ENCODE peak calls at places on chromosomes 11 and 22, in nine cellular contexts. N is H1, S is GM23248, L is GM23338, I is HCT116, H is PC-3, F is neural progenitor cell, V is keratinocyte, M is fibroblast of lung. B is an unnamed sample.
A peak's percentile ranks its signal among the peaks of the same experiment; 100 is the strongest.

GRCh38 chr11:1260023-1260501 is 37.2 kb downstream of the MUC5B start:
- DNase-seq in N (no peak), S (peak; percentile 60), L (peak; percentile 28), I (peak; percentile 42), H (peak; percentile 48), F (no peak), V (no peak), M (no peak), B (no peak)

GRCh38 chr22:23781533-23781932 is 5.2 kb upstream of the SMARCB1 start:
- DNase-seq in N (no peak), S (peak; percentile 94), L (no peak), I (no peak), H (peak; percentile 64), F (no peak), V (peak; percentile 70), M (peak; percentile 52), B (peak; percentile 83)

GRCh38 chr11:121892131-121892681 is 223.8 kb downstream of the BLID start:
- DNase-seq in N (no peak), S (peak; percentile 90), L (peak; percentile 61), I (no peak), H (peak; percentile 42), F (peak; percentile 3), V (peak; percentile 55), M (peak; percentile 81), B (peak; percentile 51)

GRCh38 chr11:106156290-106156937 is 79.0 kb downstream of the AASDHPPT start:
- DNase-seq in N (no peak), S (peak; percentile 82), L (peak; percentile 72), I (peak; percentile 26), H (peak; percentile 76), F (peak; percentile 49), V (peak; percentile 28), M (peak; percentile 79), B (peak; percentile 58)

GRCh38 chr11:117855452-117855851 is 21.0 kb downstream of the FXYD6 start:
- DNase-seq in N (no peak), S (no peak), L (peak; percentile 37), I (no peak), H (no peak), F (no peak), V (no peak), M (no peak), B (no peak)

GRCh38 chr11:124935548-124936514 is at the start of gene HEPACAM:
- DNase-seq in N (no peak), S (no peak), L (no peak), I (no peak), H (no peak), F (no peak), V (no peak), M (no peak), B (no peak)

GRCh38 chr11:78079232-78080083 is at the start of gene NDUFC2:
- DNase-seq in N (peak; percentile 83), S (peak; percentile 93), L (peak; percentile 86), I (peak; percentile 57), H (peak; percentile 87), F (peak; percentile 84), V (peak; percentile 25), M (peak; percentile 85), B (peak; percentile 75)

GRCh38 chr11:38278457-38279141 is 1680.6 kb upstream of the RAG2 start:
- DNase-seq in N (no peak), S (no peak), L (no peak), I (no peak), H (no peak), F (no peak), V (no peak), M (no peak), B (no peak)

DNA sequence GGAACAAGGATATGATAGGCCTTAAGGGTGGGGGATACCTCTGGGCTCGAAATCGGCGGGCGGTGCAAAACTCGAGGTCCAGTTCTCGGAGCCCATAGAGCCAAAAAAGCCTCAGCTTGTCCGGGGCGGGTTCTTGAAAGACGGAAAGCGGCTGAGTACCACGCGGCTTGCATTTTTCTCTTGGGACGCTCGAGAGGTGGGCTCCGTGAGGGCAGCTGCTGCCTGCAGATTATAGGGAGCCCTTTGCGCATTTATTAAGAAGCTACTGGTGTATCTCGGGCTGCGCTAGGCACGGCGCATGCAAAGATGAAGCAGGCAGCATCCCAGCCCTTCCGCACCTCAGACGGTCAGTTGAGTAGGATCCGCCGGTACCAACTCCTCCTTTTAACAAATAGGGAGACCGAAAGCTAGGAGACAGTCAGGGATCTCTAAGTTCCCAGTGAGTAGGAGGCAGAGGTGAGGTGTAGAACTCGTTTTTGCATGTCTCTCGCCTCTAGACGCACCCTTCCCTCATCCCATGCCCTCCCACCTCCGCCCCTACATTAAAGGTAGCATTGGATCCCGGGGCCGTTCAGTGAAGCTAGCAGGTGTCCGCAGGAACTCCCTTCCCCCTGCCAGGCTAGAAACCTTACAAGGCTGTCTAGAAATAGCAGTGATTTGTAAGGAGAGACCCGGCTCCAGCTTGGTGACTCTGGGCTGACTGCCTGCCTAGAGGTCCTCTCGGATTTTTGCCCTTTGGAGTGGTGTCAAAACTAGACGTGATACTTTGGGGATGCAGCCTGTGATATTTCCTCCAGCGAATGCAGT is 768 bp downstream of the LDHA start:
- DNase-seq in N (peak; percentile 54), S (peak; percentile 37), L (peak; percentile 40), I (no peak), H (no peak), F (peak; percentile 54), V (no peak), M (peak; percentile 15), B (peak; percentile 20)
- H2AFZ ChIP-seq in N (peak overlapping the region; percentile 8), S (no peak overlapping the region), L (peak overlapping the region; percentile 97), I (no peak overlapping the region), H (no peak overlapping the region), F (peak overlapping the region; percentile 7), V (no peak overlapping the region), M (no peak overlapping the region), B (no peak overlapping the region)

GRCh38 chr11:65594991-65595920 is at the start of gene KCNK7:
- DNase-seq in N (no peak), S (no peak), L (no peak), I (no peak), H (peak; percentile 22), F (no peak), V (no peak), M (no peak), B (no peak)

GRCh38 chr11:65593518-65594414 is 1.8 kb downstream of the KCNK7 start:
- DNase-seq in N (no peak), S (no peak), L (peak; percentile 83), I (no peak), H (peak; percentile 39), F (peak; percentile 73), V (no peak), M (peak; percentile 27), B (no peak)

GRCh38 chr11:65591939-65592814 is 3.4 kb downstream of the KCNK7 start:
- DNase-seq in N (no peak), S (no peak), L (peak; percentile 90), I (no peak), H (no peak), F (peak; percentile 87), V (no peak), M (peak; percentile 84), B (no peak)

GRCh38 chr11:65590240-65590738 is 5.3 kb downstream of the KCNK7 start:
- DNase-seq in N (no peak), S (no peak), L (no peak), I (no peak), H (no peak), F (no peak), V (no peak), M (no peak), B (no peak)

GRCh38 chr11:65592840-65593517 is 2.6 kb downstream of the KCNK7 start:
- DNase-seq in N (no peak), S (no peak), L (no peak), I (no peak), H (no peak), F (no peak), V (peak; percentile 79), M (no peak), B (peak; percentile 84)
- H3K27ac ChIP-seq in N (no peak overlapping the region), S (no peak overlapping the region), L (no peak overlapping the region), I (peak overlapping the region; percentile 26), H (no peak overlapping the region), F (no peak overlapping the region), V (no peak overlapping the region), M (no peak overlapping the region), B (no peak overlapping the region)

GRCh38 chr22:29481265-29482000 is 1.4 kb downstream of the NEFH start:
- DNase-seq in N (peak; percentile 83), S (no peak), L (peak; percentile 92), I (no peak), H (no peak), F (peak; percentile 56), V (no peak), M (no peak), B (no peak)

GRCh38 chr22:29480512-29481264 is 670 bp downstream of the NEFH start:
- DNase-seq in N (peak; percentile 81), S (peak; percentile 65), L (peak; percentile 75), I (no peak), H (no peak), F (peak; percentile 82), V (no peak), M (peak; percentile 60), B (peak; percentile 42)

GRCh38 chr22:29478326-29479276 is 1.4 kb upstream of the NEFH start:
- DNase-seq in N (peak; percentile 79), S (peak; percentile 51), L (peak; percentile 71), I (no peak), H (no peak), F (peak; percentile 82), V (no peak), M (no peak), B (no peak)

GRCh38 chr22:29479417-29480261 is at the start of gene NEFH:
- DNase-seq in N (peak; percentile 61), S (no peak), L (peak; percentile 48), I (no peak), H (no peak), F (peak; percentile 56), V (no peak), M (no peak), B (no peak)

GRCh38 chr22:29480262-29480511 is 169 bp downstream of the NEFH start:
- DNase-seq in N (no peak), S (no peak), L (no peak), I (no peak), H (no peak), F (no peak), V (no peak), M (no peak), B (no peak)
- TF ChIP-seq EZH2 in N (peak; percentile 84), S (peak; percentile 8), L (no peak), I (no peak), H (no peak), F (peak; percentile 98), V (no peak), M (no peak), B (no peak)

GRCh38 chr11:2434008-2434407 is 10.3 kb downstream of the TRPM5 start:
- DNase-seq in N (no peak), S (no peak), L (no peak), I (no peak), H (no peak), F (no peak), V (no peak), M (no peak), B (no peak)

GRCh38 chr11:2436521-2437031 is 7.7 kb downstream of the TRPM5 start:
- DNase-seq in N (no peak), S (no peak), L (no peak), I (no peak), H (no peak), F (no peak), V (no peak), M (no peak), B (no peak)

GRCh38 chr11:2436013-2436520 is 8.2 kb downstream of the TRPM5 start:
- DNase-seq in N (no peak), S (no peak), L (no peak), I (no peak), H (no peak), F (no peak), V (no peak), M (no peak), B (no peak)

GRCh38 chr11:2434506-2435255 is 9.6 kb downstream of the TRPM5 start:
- DNase-seq in N (no peak), S (no peak), L (no peak), I (no peak), H (no peak), F (no peak), V (no peak), M (no peak), B (no peak)

DNA sequence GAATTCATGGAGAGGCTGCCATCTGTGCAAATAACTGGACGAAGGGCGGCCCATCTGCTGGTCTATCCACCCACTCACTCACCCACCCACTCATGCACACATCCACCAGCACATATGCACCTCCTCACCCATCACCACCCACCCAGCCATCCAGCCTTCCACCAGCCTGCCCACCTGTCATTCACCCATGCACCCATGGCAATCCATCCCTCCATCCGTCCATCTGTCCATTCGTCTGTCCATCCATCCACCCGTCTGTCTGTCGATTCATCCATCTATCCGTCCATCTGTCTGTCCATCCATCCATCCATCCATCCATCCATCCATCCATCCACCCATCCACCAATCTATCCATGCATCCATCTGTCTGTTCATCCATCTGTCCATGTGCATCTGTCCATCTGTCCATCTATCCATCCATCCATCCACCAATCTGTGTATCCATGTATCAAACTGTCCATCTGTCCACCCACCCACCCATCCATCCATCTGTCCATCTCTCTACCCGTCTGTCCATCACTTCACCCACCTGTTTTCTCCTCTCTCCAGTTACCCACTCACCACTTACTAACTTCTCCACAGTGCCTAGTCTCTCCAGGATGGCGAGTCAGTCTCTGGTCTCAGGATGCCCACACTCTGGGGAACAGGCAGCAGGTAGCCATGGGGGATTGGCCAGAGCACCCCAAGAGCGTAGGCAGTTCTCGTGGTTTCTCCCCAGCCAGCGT is 8.9 kb downstream of the TRPM5 start:
- DNase-seq in N (no peak), S (no peak), L (no peak), I (no peak), H (no peak), F (no peak), V (no peak), M (no peak), B (no peak)
- H2AFZ ChIP-seq in N (no peak overlapping the region), S (no peak overlapping the region), L (no peak overlapping the region), I (no peak overlapping the region), H (no peak overlapping the region), F (no peak overlapping the region), V (no peak overlapping the region), M (no peak overlapping the region), B (no peak overlapping the region)

B was measured in mammary epithelial cell.